ENCODE peak calls at places on chromosomes 11 and 22, in four cellular contexts. One of them, this sample, is unnamed.

GRCh38 chr11:819129-819931 is 616 bp downstream of the PNPLA2 start:
- DNase-seq in GM13976: peak; percentile 96
- DNase-seq in lung: peak; percentile 93
- DNase-seq in HFF-Myc: no peak
- DNase-seq in this sample: no peak

GRCh38 chr11:70549796-70550195 is 151.5 kb downstream of the CTTN start:
- DNase-seq in GM13976: no peak
- DNase-seq in HFF-Myc: no peak
- DNase-seq in lung: no peak
- DNase-seq in this sample: no peak

GRCh38 chr11:278001-278951 is at the start of gene NLRP6:
- DNase-seq in HFF-Myc: no peak
- DNase-seq in GM13976: peak; percentile 25
- DNase-seq in lung: no peak
- DNase-seq in this sample: no peak

GRCh38 chr11:106917973-106918372 is 100.3 kb downstream of the GUCY1A2 start:
- DNase-seq in GM13976: peak; percentile 3
- DNase-seq in HFF-Myc: no peak
- DNase-seq in lung: no peak
- DNase-seq in this sample: no peak

GRCh38 chr11:133955945-133956421 is 785 bp downstream of the IGSF9B start:
- DNase-seq in HFF-Myc: no peak
- DNase-seq in GM13976: no peak
- DNase-seq in lung: no peak
- DNase-seq in this sample: no peak

GRCh38 chr22:45554040-45554406 is 51.3 kb downstream of the FBLN1 start:
- DNase-seq in lung: no peak
- DNase-seq in GM13976: no peak
- DNase-seq in HFF-Myc: no peak
- DNase-seq in this sample: no peak

GRCh38 chr11:10751581-10751940 is 515 bp downstream of the CTR9 start:
- DNase-seq in lung: no peak
- DNase-seq in HFF-Myc: no peak
- DNase-seq in GM13976: no peak
- DNase-seq in this sample: no peak

GRCh38 chr22:18104566-18104965 is 6.0 kb upstream of the TUBA8 start:
- DNase-seq in GM13976: no peak
- DNase-seq in HFF-Myc: no peak
- DNase-seq in lung: no peak
- DNase-seq in this sample: no peak

GRCh38 chr11:48083427-48083826 is 103.1 kb downstream of the PTPRJ start:
- DNase-seq in lung: no peak
- DNase-seq in GM13976: no peak
- DNase-seq in HFF-Myc: no peak
- DNase-seq in this sample: no peak

GRCh38 chr11:113778111-113778910 is 1.3 kb upstream of the CLDN25 start:
- DNase-seq in HFF-Myc: no peak
- DNase-seq in lung: no peak
- DNase-seq in GM13976: no peak
- DNase-seq in this sample: no peak
- TF ChIP-seq CTCF in HFF-Myc: no peak
- TF ChIP-seq CTCF in lung: no peak
- TF ChIP-seq CTCF in GM13976: no peak
- TF ChIP-seq CTCF in this sample: no peak

DNA sequence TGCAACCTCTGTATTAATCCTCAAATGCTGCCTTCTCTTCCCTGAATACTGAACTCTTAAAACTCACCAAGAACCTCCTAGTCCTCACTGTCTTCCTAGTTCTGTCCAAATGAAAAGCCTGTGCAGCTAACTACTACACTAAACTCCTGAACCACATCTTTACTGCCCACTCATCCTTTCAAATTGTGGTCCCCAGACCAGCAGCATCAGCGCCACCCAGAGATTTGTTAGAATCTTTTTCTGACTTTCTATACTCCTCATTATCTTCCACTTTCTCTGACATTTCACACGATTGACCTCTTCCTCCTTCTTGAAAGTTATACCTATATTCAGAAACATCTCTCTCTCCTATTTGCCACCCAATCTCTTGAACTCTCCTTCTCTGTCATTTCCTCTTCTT is 461.3 kb downstream of the DLG2 start:
- DNase-seq in HFF-Myc: no peak
- DNase-seq in lung: no peak
- DNase-seq in GM13976: no peak
- DNase-seq in this sample: no peak
- TF ChIP-seq CTCF in HFF-Myc: no peak
- TF ChIP-seq CTCF in lung: no peak
- TF ChIP-seq CTCF in GM13976: no peak
- TF ChIP-seq CTCF in this sample: no peak

DNA sequence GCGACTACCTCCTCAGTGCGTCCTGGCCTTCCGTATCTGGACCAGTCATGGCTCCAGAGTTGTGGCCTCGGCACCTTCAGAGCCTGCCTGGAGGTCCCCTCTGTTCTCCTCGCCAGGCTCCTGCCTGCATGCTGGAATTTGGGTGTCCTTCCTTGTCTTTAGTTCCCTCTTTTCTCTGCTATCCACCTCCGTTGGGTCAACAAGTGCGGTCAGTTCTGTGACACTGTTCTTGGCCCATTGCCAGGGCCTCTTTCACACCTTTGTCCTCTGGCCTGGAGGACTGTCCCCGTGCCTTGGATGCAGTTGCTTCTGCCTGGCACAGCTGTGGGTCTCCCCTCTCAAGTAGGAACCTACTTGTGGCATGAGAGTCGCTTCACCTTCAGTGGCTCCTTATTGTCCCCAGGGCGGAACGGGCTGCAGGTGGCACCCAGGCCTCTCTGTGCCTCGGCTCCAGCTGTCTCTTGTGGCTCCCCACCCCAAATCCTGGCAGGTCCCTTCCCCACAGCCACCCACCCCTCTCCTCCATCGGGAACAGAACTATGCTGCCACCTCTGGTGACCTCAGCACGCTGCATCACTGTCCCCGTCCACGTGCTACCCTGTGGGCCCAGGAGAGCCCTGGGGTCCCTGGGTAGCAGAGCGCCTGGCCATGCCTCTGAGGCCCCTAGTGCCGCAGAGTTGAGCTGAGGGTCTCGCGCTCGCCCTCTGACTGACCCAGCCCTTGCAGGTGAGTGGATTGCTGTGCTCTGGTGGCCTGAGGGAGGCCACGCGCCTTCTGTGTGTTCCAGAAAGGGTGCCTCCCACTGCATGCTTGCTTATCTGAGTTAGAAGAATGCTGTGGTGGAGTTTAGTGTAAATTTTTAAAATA is 4.7 kb downstream of the DGCR8 start:
- DNase-seq in lung: no peak
- DNase-seq in HFF-Myc: no peak
- DNase-seq in GM13976: no peak
- DNase-seq in this sample: no peak
- TF ChIP-seq CTCF in lung: no peak
- TF ChIP-seq CTCF in HFF-Myc: peak; percentile 38
- TF ChIP-seq CTCF in GM13976: no peak
- TF ChIP-seq CTCF in this sample: peak; percentile 53

DNA sequence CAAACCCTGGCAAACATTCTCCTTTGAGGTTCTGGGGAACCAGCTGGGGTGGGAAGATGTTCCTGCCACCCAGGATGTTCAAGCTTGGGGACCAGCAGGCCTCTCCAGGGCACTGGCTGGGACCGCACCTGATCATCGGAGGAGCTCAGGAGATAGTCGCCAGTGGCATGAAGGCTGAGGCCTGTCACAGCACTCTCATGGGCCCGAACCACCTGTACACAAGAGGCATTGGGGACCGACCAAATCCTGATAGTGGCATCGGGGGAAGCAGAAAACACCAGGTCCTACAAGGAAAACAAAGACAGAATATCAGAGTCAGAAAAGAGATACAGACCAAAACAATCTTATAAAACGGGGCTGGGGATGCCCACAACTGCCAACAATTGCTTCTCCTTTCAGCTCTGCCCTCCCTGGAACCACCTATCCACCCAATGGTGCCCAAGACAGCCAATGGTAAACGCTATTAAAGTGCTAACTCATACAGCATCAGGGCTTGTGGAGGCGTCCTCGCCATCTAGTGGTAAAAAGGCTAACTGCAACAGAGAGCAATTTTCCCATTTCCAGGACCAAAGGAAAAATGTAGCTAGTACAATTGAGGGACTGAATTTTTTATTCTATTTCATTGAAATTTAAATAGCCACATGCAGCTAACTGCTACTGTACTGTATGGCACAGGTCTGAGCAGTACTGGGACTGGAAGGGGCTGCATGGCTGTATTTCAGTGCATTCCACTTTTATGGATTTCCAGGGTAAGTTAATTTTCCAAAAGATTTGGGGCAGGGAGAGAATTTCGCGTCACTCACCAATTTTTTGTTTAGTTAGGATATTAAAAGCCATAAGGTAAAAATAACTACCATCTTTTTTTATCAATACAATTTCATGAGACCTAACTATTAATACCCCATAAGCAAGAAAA is 7.1 kb downstream of the PRPF19 start:
- DNase-seq in lung: no peak
- DNase-seq in GM13976: peak; percentile 51
- DNase-seq in HFF-Myc: peak; percentile 58
- DNase-seq in this sample: no peak
- TF ChIP-seq CTCF in lung: peak; percentile 91
- TF ChIP-seq CTCF in GM13976: peak; percentile 85
- TF ChIP-seq CTCF in HFF-Myc: peak; percentile 95
- TF ChIP-seq CTCF in this sample: peak; percentile 93